ENCODE peak calls at places on chromosome 19, in seven cellular contexts. S, O, W, P, B, F and E are unnamed samples.

GRCh38 chr19:43464089-43464775 is 1.2 kb downstream of the LYPD3 start:
- DNase-seq in S (peak), P (peak), B (no peak), W (peak), F (peak), O (peak), E (peak)

GRCh38 chr19:33622505-33622808 is 704 bp downstream of the CHST8 start:
- DNase-seq in P (no peak), F (no peak), B (no peak), S (no peak), O (no peak), W (no peak), E (no peak)

GRCh38 chr19:15584541-15585115 is 30.4 kb upstream of the CYP4F8 start:
- DNase-seq in O (peak), F (peak), W (peak), P (peak), B (peak), S (peak), E (peak)

GRCh38 chr19:56683119-56683518 is 11.6 kb upstream of the ZNF835 start:
- DNase-seq in B (no peak), P (no peak), O (no peak), W (no peak), S (no peak), F (no peak), E (no peak)

GRCh38 chr19:7540761-7541480 is 5.4 kb downstream of the PNPLA6 start:
- DNase-seq in P (no peak), O (no peak), S (peak), F (no peak), W (no peak), B (peak), E (no peak)

GRCh38 chr19:53808710-53809125 is 15.4 kb downstream of the NLRP12 start:
- DNase-seq in O (no peak), B (peak), F (no peak), S (no peak), P (no peak), W (no peak), E (no peak)

GRCh38 chr19:646798-647565 is 7.3 kb downstream of the FGF22 start:
- DNase-seq in S (no peak), B (no peak), F (peak), P (no peak), W (no peak), O (no peak), E (no peak)

GRCh38 chr19:33469171-33470039 is 52.2 kb downstream of the PEPD start:
- DNase-seq in F (peak), S (peak), W (no peak), P (no peak), O (no peak), B (no peak), E (no peak)

GRCh38 chr19:36771275-36772231 is 1.1 kb downstream of the ZNF850 start:
- DNase-seq in B (peak), P (peak), F (peak), S (peak), O (peak), W (peak), E (peak)

GRCh38 chr19:18312021-18312534 is 10.8 kb downstream of the LSM4 start:
- DNase-seq in P (no peak), F (no peak), S (no peak), W (no peak), O (no peak), B (no peak), E (no peak)

GRCh38 chr19:55156202-55157063 is 1.1 kb downstream of the TNNI3 start:
- DNase-seq in B (peak), S (no peak), W (no peak), O (no peak), P (no peak), F (no peak), E (peak)

GRCh38 chr19:10116085-10116865 is 3.4 kb downstream of the EIF3G start:
- DNase-seq in S (peak), O (no peak), B (no peak), W (no peak), F (peak), P (peak), E (no peak)

GRCh38 chr19:49407079-49407478 is 16.2 kb downstream of the PTH2 start:
- DNase-seq in S (no peak), F (no peak), O (no peak), W (no peak), P (no peak), B (no peak), E (no peak)

GRCh38 chr19:29054886-29055675 is 157.9 kb downstream of the UQCRFS1 start:
- DNase-seq in B (no peak), O (no peak), W (no peak), F (no peak), S (no peak), P (no peak), E (no peak)

GRCh38 chr19:45063851-45064801 is 12.2 kb downstream of the ZNF296 start:
- DNase-seq in F (no peak), B (no peak), P (no peak), O (no peak), W (no peak), S (no peak), E (no peak)

GRCh38 chr19:16017138-16017490 is 59.2 kb upstream of the TPM4 start:
- DNase-seq in P (no peak), O (no peak), F (no peak), W (no peak), B (no peak), S (no peak), E (no peak)

GRCh38 chr19:7888145-7888825 is at the start of gene LRRC8E:
- DNase-seq in B (peak), W (peak), O (no peak), P (no peak), F (no peak), S (no peak), E (no peak)

GRCh38 chr19:35290381-35291135 is 1.4 kb upstream of the MAG start:
- DNase-seq in B (no peak), S (no peak), O (no peak), W (no peak), F (no peak), P (no peak), E (no peak)

GRCh38 chr19:7679017-7679720 is 1.5 kb upstream of the TRAPPC5 start:
- DNase-seq in B (no peak), W (no peak), F (peak), O (no peak), S (no peak), P (no peak), E (peak)

GRCh38 chr19:48997972-48998371 is 4.3 kb downstream of the RUVBL2 start:
- DNase-seq in F (no peak), B (peak), P (no peak), O (no peak), S (no peak), W (no peak), E (peak)

GRCh38 chr19:30148039-30148438 is 206.0 kb downstream of the URI1 start:
- DNase-seq in S (no peak), O (no peak), B (no peak), W (no peak), F (no peak), P (no peak), E (no peak)

GRCh38 chr19:17021793-17022590 is 4.6 kb downstream of the CPAMD8 start:
- DNase-seq in B (peak), S (no peak), P (peak), F (no peak), O (no peak), W (no peak), E (no peak)

GRCh38 chr19:23531231-23531790 is 136.0 kb upstream of the ZNF91 start:
- DNase-seq in W (no peak), O (no peak), P (no peak), B (no peak), S (no peak), F (no peak), E (no peak)

GRCh38 chr19:38383184-38383583 is 4.7 kb downstream of the GGN start:
- DNase-seq in S (no peak), O (no peak), W (no peak), B (no peak), F (no peak), P (no peak), E (no peak)

GRCh38 chr19:48297975-48298374 is 27.4 kb upstream of the EMP3 start:
- DNase-seq in S (no peak), F (no peak), W (no peak), P (no peak), B (no peak), O (no peak), E (no peak)

GRCh38 chr19:19134687-19135158 is 3.6 kb downstream of the TMEM161A start:
- DNase-seq in F (no peak), P (no peak), O (no peak), S (no peak), B (no peak), W (no peak), E (peak)

GRCh38 chr19:15563325-15563794 is 51.7 kb upstream of the CYP4F8 start:
- DNase-seq in W (peak), S (peak), B (no peak), P (no peak), O (no peak), F (no peak), E (peak)

GRCh38 chr19:19659646-19660245 is 3.7 kb downstream of the ATP13A1 start:
- DNase-seq in B (no peak), F (peak), O (no peak), P (no peak), W (peak), S (no peak), E (no peak)

GRCh38 chr19:42111384-42111783 is 20.9 kb downstream of the POU2F2 start:
- DNase-seq in W (no peak), F (no peak), O (no peak), B (peak), P (no peak), S (no peak), E (no peak)

DNA sequence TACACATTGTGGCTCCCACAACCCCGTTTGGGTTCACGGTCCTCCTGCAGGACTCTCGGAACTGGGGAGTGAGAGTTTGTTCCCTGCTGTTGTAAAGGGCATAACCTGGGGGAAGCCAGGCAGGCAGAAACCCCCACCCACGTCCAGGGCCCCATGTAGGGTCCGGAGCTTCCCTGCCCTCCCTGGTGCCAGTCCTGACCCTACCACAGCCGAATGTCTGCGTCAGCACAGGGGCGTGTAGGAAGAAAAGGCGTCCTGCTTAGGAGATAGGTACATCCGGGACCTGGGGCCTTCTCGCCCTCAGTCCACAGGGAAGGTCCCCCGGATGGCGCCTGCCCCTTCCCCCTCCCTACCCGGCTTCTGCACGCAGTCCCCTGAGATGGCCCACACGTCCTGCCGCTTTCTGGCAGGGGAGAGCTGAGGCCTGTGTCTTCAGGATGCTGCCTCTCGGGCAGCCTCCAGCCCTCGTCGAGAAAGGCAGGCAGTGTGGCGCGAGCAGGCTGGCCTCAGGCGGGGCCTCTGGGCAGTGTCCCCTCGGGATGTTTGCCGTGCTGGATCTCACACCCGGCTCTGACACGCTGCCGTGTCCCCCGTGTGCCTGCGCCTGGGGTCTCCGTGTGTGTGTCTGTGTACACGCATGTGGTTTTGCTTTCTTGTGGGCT is 19.1 kb downstream of the CSNK1G2 start:
- DNase-seq in F (no peak), O (no peak), B (no peak), S (no peak), W (no peak), P (no peak), E (no peak)
- H3K4me3 ChIP-seq in F (no peak), O (no peak), B (no peak), S (no peak), W (no peak), P (no peak), E (no peak)

GRCh38 chr19:6452899-6453298 is 6.7 kb downstream of the SLC25A23 start:
- DNase-seq in F (no peak), W (no peak), O (no peak), B (no peak), S (no peak), P (no peak), E (no peak)
- TF ChIP-seq POLR2A in F (no peak), W (no peak), O (no peak), B (no peak), S (no peak), P (no peak), E (no peak)

GRCh38 chr19:50417850-50418185 is 920 bp upstream of the SPIB start:
- DNase-seq in S (no peak), O (no peak), W (no peak), B (no peak), F (no peak), P (no peak), E (no peak)
- H3K4me3 ChIP-seq in S (no peak), O (peak), W (no peak), B (no peak), F (peak), P (no peak), E (no peak)

DNA sequence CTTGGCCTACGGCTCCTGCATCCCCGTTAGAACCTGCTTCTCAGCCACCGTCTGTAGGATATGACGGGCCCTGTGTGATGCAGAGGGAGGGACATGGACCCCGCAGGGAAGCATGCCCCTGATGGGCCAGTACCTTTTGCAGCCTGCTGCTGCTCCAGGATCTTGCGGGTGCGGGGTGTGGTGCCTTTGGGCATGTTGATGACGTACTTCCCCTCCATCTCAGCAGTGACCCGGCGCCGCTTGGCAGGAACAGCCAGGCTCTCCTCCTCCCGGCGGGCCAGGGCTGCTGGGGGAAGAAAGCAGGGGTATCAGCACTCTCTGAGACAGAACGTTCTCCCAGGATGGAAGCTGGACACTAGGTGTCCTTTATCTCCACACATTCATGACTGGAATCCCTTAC is 22.0 kb downstream of the C19orf47 start:
- DNase-seq in W (no peak), B (no peak), P (no peak), F (no peak), S (no peak), O (no peak), E (no peak)
- TF ChIP-seq POLR2A in W (no peak), B (no peak), P (no peak), F (no peak), S (no peak), O (no peak), E (no peak)

GRCh38 chr19:12967907-12968306 is 1.5 kb upstream of the DAND5 start:
- DNase-seq in P (no peak), F (no peak), S (no peak), O (no peak), B (peak), W (no peak), E (no peak)

GRCh38 chr19:12969292-12969988 is at the start of gene DAND5:
- DNase-seq in O (no peak), S (no peak), B (no peak), P (no peak), F (no peak), W (no peak), E (peak)

GRCh38 chr19:12965017-12965811 is 4.2 kb upstream of the DAND5 start:
- DNase-seq in O (peak), F (peak), W (peak), S (peak), P (peak), B (peak), E (peak)

GRCh38 chr19:12970070-12970820 is 869 bp downstream of the DAND5 start:
- DNase-seq in P (no peak), B (no peak), O (no peak), S (no peak), W (no peak), F (no peak), E (no peak)

GRCh38 chr19:12965812-12966135 is 3.6 kb upstream of the DAND5 start:
- DNase-seq in S (no peak), F (no peak), B (no peak), W (no peak), O (no peak), P (no peak), E (no peak)
- H3K4me3 ChIP-seq in S (peak), F (no peak), B (no peak), W (no peak), O (peak), P (peak), E (peak)